ENCODE peak calls at places on chromosome 14, in five cellular contexts. W, A, V, M and B are unnamed samples.

GRCh38 chr14:29528889-29529288 is 398.8 kb downstream of the PRKD1 start:
- DNase-seq in W (no peak), A (no peak), V (no peak), M (peak; percentile 39), B (no peak)

GRCh38 chr14:60482743-60483142 is 3.1 kb downstream of the C14orf39 start:
- DNase-seq in W (no peak), A (no peak), V (no peak), M (peak; percentile 69), B (no peak)

GRCh38 chr14:65131176-65131765 is 29.0 kb upstream of the MAX start:
- DNase-seq in W (no peak), A (no peak), V (no peak), M (peak; percentile 90), B (no peak)

GRCh38 chr14:94691658-94692029 is 78.3 kb downstream of the GSC start:
- DNase-seq in W (no peak), A (no peak), V (no peak), M (no peak), B (no peak)

GRCh38 chr14:82354126-82354525 is 820.5 kb upstream of the SEL1L start:
- DNase-seq in W (no peak), A (no peak), V (no peak), M (no peak), B (no peak)

GRCh38 chr14:100645200-100645985 is 58.2 kb upstream of the BEGAIN start:
- DNase-seq in W (peak; percentile 89), A (peak; percentile 94), V (peak; percentile 84), M (peak; percentile 84), B (peak; percentile 90)

GRCh38 chr14:89813485-89814080 is 140.9 kb downstream of the EFCAB11 start:
- DNase-seq in W (peak; percentile 42), A (peak; percentile 39), V (no peak), M (peak; percentile 65), B (no peak)

GRCh38 chr14:95981939-95982338 is 57.2 kb upstream of the C14orf132 start:
- DNase-seq in W (peak; percentile 44), A (no peak), V (no peak), M (no peak), B (no peak)

GRCh38 chr14:104425171-104425681 is 154.3 kb upstream of the C14orf180 start:
- DNase-seq in W (no peak), A (no peak), V (no peak), M (no peak), B (no peak)

GRCh38 chr14:72633551-72633950 is 260.4 kb downstream of the DPF3 start:
- DNase-seq in W (no peak), A (no peak), V (no peak), M (no peak), B (no peak)

GRCh38 chr14:67505254-67505653 is 16.7 kb upstream of the TMEM229B start:
- DNase-seq in W (no peak), A (no peak), V (no peak), M (no peak), B (no peak)

GRCh38 chr14:30431552-30431951 is 127.4 kb upstream of the G2E3 start:
- DNase-seq in W (no peak), A (no peak), V (no peak), M (no peak), B (no peak)

GRCh38 chr14:104677506-104678332 is 11.7 kb upstream of the INF2 start:
- DNase-seq in W (peak; percentile 55), A (peak; percentile 83), V (peak; percentile 48), M (peak; percentile 88), B (peak; percentile 40)

GRCh38 chr14:23183076-23183475 is 384 bp downstream of the SLC7A8 start:
- DNase-seq in W (no peak), A (no peak), V (no peak), M (no peak), B (no peak)

GRCh38 chr14:104690266-104690711 is 871 bp downstream of the INF2 start:
- DNase-seq in W (no peak), A (no peak), V (no peak), M (no peak), B (no peak)

GRCh38 chr14:64645220-64645891 is 58.9 kb upstream of the PLEKHG3 start:
- DNase-seq in W (peak; percentile 67), A (peak; percentile 55), V (no peak), M (peak; percentile 84), B (no peak)

GRCh38 chr14:93688794-93689193 is 99.5 kb downstream of the PRIMA1 start:
- DNase-seq in W (no peak), A (no peak), V (no peak), M (no peak), B (no peak)

GRCh38 chr14:79011091-79011919 is 841.1 kb downstream of the NRXN3 start:
- DNase-seq in W (peak; percentile 57), A (peak; percentile 77), V (no peak), M (peak; percentile 81), B (no peak)

GRCh38 chr14:52327374-52328226 is 13.5 kb downstream of the PTGER2 start:
- DNase-seq in W (no peak), A (no peak), V (no peak), M (no peak), B (no peak)

GRCh38 chr14:75631453-75631831 is 29.2 kb downstream of the ERG28 start:
- DNase-seq in W (no peak), A (peak; percentile 71), V (no peak), M (peak; percentile 15), B (no peak)

GRCh38 chr14:101781240-101782061 is 19.9 kb downstream of the PPP2R5C start:
- DNase-seq in W (peak; percentile 19), A (peak; percentile 36), V (peak; percentile 24), M (peak; percentile 9), B (peak; percentile 28)

GRCh38 chr14:34119107-34119858 is 168.4 kb upstream of the EGLN3 start:
- DNase-seq in W (no peak), A (no peak), V (no peak), M (no peak), B (no peak)

GRCh38 chr14:86541969-86542368 is 1012.0 kb downstream of the FLRT2 start:
- DNase-seq in W (peak; percentile 59), A (no peak), V (no peak), M (no peak), B (no peak)

GRCh38 chr14:63707216-63707615 is 20.6 kb downstream of the SGPP1 start:
- DNase-seq in W (no peak), A (no peak), V (no peak), M (no peak), B (no peak)

GRCh38 chr14:96205059-96205993 is 687 bp downstream of the BDKRB2 start:
- DNase-seq in W (no peak), A (no peak), V (no peak), M (peak; percentile 69), B (no peak)

GRCh38 chr14:65044596-65044959 is 57.7 kb downstream of the MAX start:
- DNase-seq in W (no peak), A (no peak), V (no peak), M (no peak), B (no peak)

GRCh38 chr14:52778702-52779101 is 12.7 kb downstream of the GNPNAT1 start:
- DNase-seq in W (no peak), A (no peak), V (no peak), M (no peak), B (no peak)

GRCh38 chr14:67188326-67188725 is 914 bp upstream of the GARIN2 start:
- DNase-seq in W (no peak), A (no peak), V (no peak), M (no peak), B (no peak)

GRCh38 chr14:91911474-91912032 is 35.9 kb downstream of the FBLN5 start:
- DNase-seq in W (peak; percentile 58), A (peak; percentile 73), V (peak; percentile 26), M (peak; percentile 59), B (peak; percentile 23)

GRCh38 chr14:23193432-23193831 is 10.0 kb upstream of the SLC7A8 start:
- DNase-seq in W (no peak), A (no peak), V (no peak), M (no peak), B (no peak)

GRCh38 chr14:54567634-54568561 is 970 bp downstream of the SAMD4A start:
- DNase-seq in W (peak; percentile 68), A (peak; percentile 85), V (peak; percentile 31), M (peak; percentile 62), B (peak; percentile 27)

GRCh38 chr14:64196668-64197411 is 97.3 kb downstream of the ESR2 start:
- DNase-seq in W (peak; percentile 76), A (peak; percentile 75), V (no peak), M (no peak), B (no peak)

GRCh38 chr14:68621400-68622365 is 171.2 kb downstream of the ZFP36L1 start:
- DNase-seq in W (no peak), A (no peak), V (no peak), M (peak; percentile 43), B (no peak)

GRCh38 chr14:36383674-36384421 is 63.4 kb upstream of the MBIP start:
- DNase-seq in W (no peak), A (no peak), V (no peak), M (no peak), B (no peak)

GRCh38 chr14:50984061-50984710 is 39.9 kb upstream of the PYGL start:
- DNase-seq in W (no peak), A (no peak), V (no peak), M (no peak), B (no peak)

GRCh38 chr14:49732896-49733295 is 35.1 kb upstream of the KLHDC2 start:
- DNase-seq in W (no peak), A (no peak), V (no peak), M (no peak), B (no peak)

GRCh38 chr14:101721951-101722661 is 39.4 kb upstream of the PPP2R5C start:
- DNase-seq in W (no peak), A (no peak), V (peak; percentile 69), M (no peak), B (peak; percentile 67)

GRCh38 chr14:63276492-63277342 is 42.0 kb downstream of the GPHB5 start:
- DNase-seq in W (peak; percentile 56), A (peak; percentile 70), V (no peak), M (peak; percentile 69), B (no peak)

GRCh38 chr14:90715993-90716392 is 100.2 kb downstream of the TTC7B start:
- DNase-seq in W (no peak), A (no peak), V (no peak), M (no peak), B (no peak)